ENCODE peak calls at places on chromosome 1, in nine cellular contexts. F is transverse colon, S is H54, A is uterus, M is heart left ventricle, O is ovary, B is GM12892, Y is right lobe of liver, X is HCT116. N is an unnamed sample.

GRCh38 chr1:78340006-78340405 is 150.8 kb upstream of the PTGFR start:
- DNase-seq in F (no peak), S (peak; percentile 7), A (no peak), M (no peak), O (no peak), B (no peak), Y (no peak), X (peak; percentile 28), N (no peak)

GRCh38 chr1:25807480-25808390 is 7.7 kb downstream of the SELENON start:
- DNase-seq in F (no peak), S (no peak), A (no peak), M (no peak), O (no peak), B (no peak), Y (no peak), X (no peak), N (no peak)

GRCh38 chr1:172640146-172640545 is 18.8 kb upstream of the FASLG start:
- DNase-seq in F (no peak), S (no peak), A (no peak), M (no peak), O (no peak), B (no peak), Y (no peak), X (no peak), N (no peak)

GRCh38 chr1:100584761-100585745 is 47.1 kb downstream of the GPR88 start:
- DNase-seq in F (no peak), S (no peak), A (no peak), M (no peak), O (no peak), B (no peak), Y (no peak), X (no peak), N (no peak)

GRCh38 chr1:182348916-182349747 is 42.5 kb downstream of the GLUL start:
- DNase-seq in F (no peak), S (no peak), A (peak; percentile 33), M (peak; percentile 48), O (no peak), B (no peak), Y (no peak), X (no peak), N (no peak)

GRCh38 chr1:241022366-241022765 is 334.6 kb downstream of the RGS7 start:
- DNase-seq in F (no peak), S (no peak), A (no peak), M (no peak), O (no peak), B (no peak), Y (no peak), X (no peak), N (no peak)

GRCh38 chr1:16162163-16162822 is 6.4 kb upstream of the EPHA2 start:
- DNase-seq in F (peak; percentile 73), S (no peak), A (no peak), M (no peak), O (no peak), B (no peak), Y (no peak), X (no peak), N (no peak)

GRCh38 chr1:186828612-186829542 is at the start of gene PLA2G4A:
- DNase-seq in F (peak; percentile 51), S (peak; percentile 9), A (peak; percentile 23), M (peak; percentile 43), O (peak; percentile 21), B (peak; percentile 13), Y (no peak), X (peak; percentile 64), N (no peak)

GRCh38 chr1:16048573-16049189 is 5.1 kb downstream of the CLCNKB start:
- DNase-seq in F (peak; percentile 44), S (no peak), A (peak; percentile 66), M (peak; percentile 72), O (peak; percentile 81), B (no peak), Y (no peak), X (no peak), N (no peak)

GRCh38 chr1:236394905-236395779 is 1.1 kb downstream of the EDARADD start:
- DNase-seq in F (peak; percentile 8), S (no peak), A (peak; percentile 17), M (peak; percentile 35), O (peak; percentile 30), B (peak; percentile 53), Y (peak; percentile 46), X (no peak), N (peak; percentile 55)

GRCh38 chr1:111672338-111672737 is 52.7 kb downstream of the RAP1A start:
- DNase-seq in F (no peak), S (no peak), A (no peak), M (no peak), O (no peak), B (no peak), Y (no peak), X (no peak), N (no peak)

GRCh38 chr1:201649776-201650607 is 111.1 kb downstream of the NAV1 start:
- DNase-seq in F (peak; percentile 90), S (no peak), A (peak; percentile 88), M (peak; percentile 93), O (peak; percentile 89), B (no peak), Y (peak; percentile 61), X (peak; percentile 43), N (no peak)

GRCh38 chr1:34904236-34905097 is 25.0 kb downstream of the DLGAP3 start:
- DNase-seq in F (no peak), S (no peak), A (no peak), M (no peak), O (no peak), B (no peak), Y (peak; percentile 38), X (no peak), N (no peak)

DNA sequence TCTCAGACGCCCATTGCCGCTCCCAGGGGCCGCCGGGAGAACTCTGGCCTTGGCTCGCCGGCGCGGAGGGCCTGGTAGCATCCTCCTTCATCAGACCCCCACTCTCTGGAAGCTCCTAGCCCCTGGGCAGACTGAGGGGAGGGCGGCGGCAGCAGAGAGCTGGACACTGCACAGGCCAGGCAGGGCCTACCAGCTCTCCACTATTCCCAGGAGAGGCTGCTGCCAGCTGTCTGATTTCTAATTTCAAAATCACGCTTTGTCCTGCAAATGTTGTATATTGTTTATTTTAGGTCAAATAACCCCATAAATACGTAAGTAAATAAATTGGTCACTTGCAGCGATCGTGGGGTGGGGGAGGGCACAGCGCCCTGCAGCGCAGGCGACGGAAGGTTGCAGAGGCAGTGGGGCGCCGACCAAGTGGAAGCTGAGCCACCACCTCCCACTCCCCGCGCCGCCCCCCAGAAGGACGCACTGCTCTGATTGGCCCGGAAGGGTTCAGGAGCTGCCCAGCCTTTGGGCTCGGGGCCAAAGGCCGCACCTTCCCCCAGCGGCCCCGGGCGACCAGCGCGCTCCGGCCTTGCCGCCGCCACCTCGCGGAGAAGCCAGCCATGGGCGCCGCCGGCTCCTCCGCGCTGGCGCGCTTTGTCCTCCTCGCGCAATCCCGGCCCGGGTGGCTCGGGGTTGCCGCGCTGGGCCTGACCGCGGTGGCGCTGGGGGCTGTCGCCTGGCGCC is at the start of gene MTARC1:
- DNase-seq in F (peak; percentile 86), S (peak; percentile 26), A (peak; percentile 40), M (peak; percentile 88), O (peak; percentile 61), B (peak; percentile 54), Y (peak; percentile 98), X (no peak), N (no peak)
- TF ChIP-seq POLR2A in F (no peak), S (no peak), A (no peak), M (no peak), O (no peak), B (no peak), Y (peak; percentile 38), X (peak; percentile 31), N (no peak)

GRCh38 chr1:32817159-32817814 is at the start of the genes S100PBP and YARS1:
- DNase-seq in F (peak; percentile 100), S (peak; percentile 87), A (peak; percentile 100), M (peak; percentile 99), O (peak; percentile 100), B (peak; percentile 91), Y (peak; percentile 100), X (peak; percentile 95), N (peak; percentile 92)
- TF ChIP-seq POLR2A in F (peak; percentile 81), S (peak; percentile 73), A (no peak), M (peak; percentile 64), O (peak; percentile 59), B (peak; percentile 67), Y (peak; percentile 77), X (no peak), N (peak; percentile 53)

GRCh38 chr1:65419681-65420589 is 533 bp upstream of the LEPR start:
- DNase-seq in F (peak; percentile 99), S (peak; percentile 69), A (peak; percentile 99), M (peak; percentile 98), O (peak; percentile 99), B (peak; percentile 84), Y (peak; percentile 100), X (peak; percentile 96), N (peak; percentile 89)
- TF ChIP-seq POLR2A in F (peak; percentile 52), S (peak; percentile 38), A (peak; percentile 34), M (peak; percentile 38), O (peak; percentile 56), B (no peak), Y (peak; percentile 66), X (peak; percentile 47), N (no peak)

GRCh38 chr1:150162582-150162861 is 12.8 kb downstream of the PLEKHO1 start:
- DNase-seq in F (no peak), S (no peak), A (no peak), M (no peak), O (no peak), B (no peak), Y (no peak), X (no peak), N (no peak)

GRCh38 chr1:150161747-150162581 is 12.2 kb downstream of the PLEKHO1 start:
- DNase-seq in F (no peak), S (no peak), A (peak; percentile 22), M (no peak), O (no peak), B (no peak), Y (no peak), X (no peak), N (no peak)

GRCh38 chr1:150164769-150165168 is 15.1 kb downstream of the PLEKHO1 start:
- DNase-seq in F (no peak), S (no peak), A (no peak), M (no peak), O (no peak), B (no peak), Y (no peak), X (no peak), N (no peak)

GRCh38 chr1:150164224-150164623 is 14.5 kb downstream of the PLEKHO1 start:
- DNase-seq in F (no peak), S (no peak), A (no peak), M (peak; percentile 49), O (no peak), B (no peak), Y (no peak), X (no peak), N (no peak)

DNA sequence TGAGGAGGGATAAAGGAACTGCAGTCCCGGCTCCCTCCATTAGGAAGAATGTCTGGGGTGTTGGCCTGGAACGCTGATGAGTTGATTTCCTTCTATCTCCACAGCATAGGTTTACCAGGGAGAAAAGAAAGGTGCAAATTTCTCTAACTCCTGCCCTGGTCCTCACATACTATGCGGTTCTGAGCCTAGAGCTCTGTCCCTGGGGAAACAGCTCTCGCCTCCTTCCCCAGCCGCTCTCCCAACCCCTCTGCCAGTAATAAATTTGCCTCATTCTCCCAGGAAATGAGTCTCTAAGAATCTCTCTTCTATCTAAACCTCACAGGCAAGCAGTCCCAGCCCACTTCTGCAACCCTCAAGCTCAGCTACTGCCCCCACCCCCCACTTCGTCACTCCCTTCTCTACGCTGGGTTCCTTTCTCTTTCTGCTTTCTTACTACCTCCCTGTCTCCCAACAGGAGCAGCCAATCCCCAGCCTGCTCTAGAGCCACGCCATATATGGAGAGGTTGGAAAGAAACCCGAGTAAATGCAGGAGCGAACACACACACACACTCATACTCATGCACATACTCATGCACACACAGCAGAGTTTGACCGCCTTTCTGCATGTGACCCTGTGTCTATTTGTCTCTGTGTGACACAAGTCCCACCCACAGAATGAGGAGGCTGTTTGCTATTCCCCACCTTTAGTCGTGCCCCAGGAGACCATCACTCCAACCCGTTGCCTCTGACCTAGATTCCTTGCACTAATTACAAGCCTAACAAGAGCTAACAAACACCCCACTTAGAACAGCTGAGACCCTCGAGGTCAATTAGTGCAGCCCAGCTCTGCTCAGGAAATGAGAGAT is 13.4 kb downstream of the PLEKHO1 start:
- DNase-seq in F (peak; percentile 81), S (peak; percentile 86), A (peak; percentile 92), M (peak; percentile 91), O (peak; percentile 83), B (no peak), Y (peak; percentile 60), X (no peak), N (no peak)
- TF ChIP-seq POLR2A in F (peak; percentile 73), S (peak; percentile 16), A (peak; percentile 91), M (peak; percentile 70), O (peak; percentile 70), B (peak; percentile 66), Y (peak; percentile 55), X (no peak), N (peak; percentile 88)

N was measured in GM12891.